ENCODE peak calls at places on chromosomes 2 and 18, in four cellular contexts. C is body of pancreas, K is transverse colon, S is cardiac muscle cell. G is an unnamed sample. For H3K4me1, the result is how much of the 10 kb centered on the place peaks cover.

GRCh38 chr2:138752231-138752956 is 27.8 kb downstream of the NXPH2 start:
- DNase-seq in C (peak), S (no peak), K (no peak), G (no peak)

GRCh38 chr2:181483221-181483620 is 26.0 kb downstream of the ITGA4 start:
- DNase-seq in C (no peak), K (no peak), S (no peak), G (no peak)

GRCh38 chr2:52390651-52391050 is 1358.7 kb upstream of the NRXN1 start:
- DNase-seq in C (no peak), S (no peak), K (no peak), G (no peak)

GRCh38 chr2:120308038-120308910 is 37.7 kb upstream of the INHBB start:
- DNase-seq in K (no peak), C (no peak), S (no peak), G (no peak)

GRCh38 chr2:114550895-114551793 is 108.7 kb downstream of the DPP10 start:
- DNase-seq in K (peak), S (peak), C (peak), G (peak)

GRCh38 chr2:45354776-45355175 is 256.3 kb downstream of the SRBD1 start:
- DNase-seq in C (no peak), S (no peak), K (no peak), G (no peak)

GRCh38 chr18:49814147-49814499 is 790 bp upstream of the ACAA2 start:
- DNase-seq in C (peak), S (peak), K (peak), G (peak)

GRCh38 chr18:66900837-66901236 is 296.9 kb upstream of the CDH19 start:
- DNase-seq in K (no peak), C (no peak), S (no peak), G (peak)

GRCh38 chr18:50982086-50982801 is 14.4 kb downstream of the ELAC1 start:
- DNase-seq in S (no peak), K (peak), C (no peak), G (no peak)

GRCh38 chr18:74450626-74451025 is 6.5 kb downstream of the DIPK1C start:
- DNase-seq in S (no peak), K (no peak), C (no peak), G (peak)

GRCh38 chr2:231932985-231933915 is 7.1 kb upstream of the NPPC start:
- DNase-seq in K (no peak), S (no peak), C (no peak), G (no peak)

GRCh38 chr2:10094271-10094814 is 14.1 kb upstream of the CYS1 start:
- DNase-seq in S (no peak), C (no peak), K (no peak), G (no peak)

GRCh38 chr2:150610670-150611279 is 123.3 kb upstream of the RND3 start:
- DNase-seq in K (peak), C (peak), S (peak), G (peak)

GRCh38 chr2:155308367-155309009 is 610.0 kb downstream of the KCNJ3 start:
- DNase-seq in S (no peak), C (no peak), K (no peak), G (peak)

GRCh38 chr18:59514193-59514592 is 155.1 kb upstream of the LMAN1 start:
- DNase-seq in C (peak), S (peak), K (peak), G (no peak)

GRCh38 chr2:88698027-88698413 is 6.5 kb downstream of the RPIA start:
- DNase-seq in S (no peak), C (no peak), K (no peak), G (no peak)

GRCh38 chr18:11004294-11004693 is 145.1 kb downstream of the PIEZO2 start:
- DNase-seq in K (no peak), S (no peak), C (no peak), G (no peak)

GRCh38 chr2:51483720-51484119 is 451.8 kb upstream of the NRXN1 start:
- DNase-seq in K (no peak), S (no peak), C (no peak), G (no peak)

GRCh38 chr2:215188078-215188477 is 49.7 kb upstream of the ABCA12 start:
- DNase-seq in S (no peak), C (no peak), K (no peak), G (no peak)

GRCh38 chr18:31041346-31042067 is 1.0 kb downstream of the DSC3 start:
- DNase-seq in S (peak), K (peak), C (peak), G (peak)

GRCh38 chr2:140270229-140270628 is 1490.0 kb upstream of the NXPH2 start:
- DNase-seq in K (no peak), C (no peak), S (no peak), G (no peak)

GRCh38 chr18:42675810-42676209 is 439.7 kb downstream of the RIT2 start:
- DNase-seq in K (no peak), C (no peak), S (no peak), G (no peak)

GRCh38 chr2:11578081-11578948 is 44.5 kb downstream of the GREB1 start:
- DNase-seq in K (no peak), S (no peak), C (no peak), G (no peak)

GRCh38 chr18:77088977-77089795 is 43.4 kb downstream of the MBP start:
- DNase-seq in C (peak), K (no peak), S (no peak), G (no peak)

GRCh38 chr2:238135601-238136150 is 2.8 kb upstream of the KLHL30 start:
- DNase-seq in K (no peak), C (no peak), S (no peak), G (no peak)

GRCh38 chr2:127826047-127826446 is 15.1 kb upstream of the WDR33 start:
- DNase-seq in C (no peak), K (no peak), S (no peak), G (no peak)

GRCh38 chr2:222594679-222595078 is 61.2 kb downstream of the FARSB start:
- DNase-seq in K (peak), S (no peak), C (no peak), G (peak)

GRCh38 chr2:110101280-110101844 is 14.3 kb downstream of the MALL start:
- DNase-seq in C (peak), K (peak), S (no peak), G (peak)

GRCh38 chr2:74821177-74822124 is 12.5 kb upstream of the HK2 start:
- DNase-seq in K (no peak), C (no peak), S (no peak), G (no peak)

GRCh38 chr18:3266062-3266608 is 4.2 kb downstream of the MYL12B start:
- DNase-seq in C (no peak), K (no peak), S (no peak), G (no peak)
- H3K4me1 ChIP-seq in C (half or more), K (under half), S (under half), G (under half)

GRCh38 chr2:200405599-200406298 is 99.3 kb downstream of the SPATS2L start:
- DNase-seq in K (peak), S (no peak), C (peak), G (peak)

GRCh38 chr2:200408428-200409311 is 101.2 kb downstream of the KCTD18 start:
- DNase-seq in S (no peak), C (no peak), K (peak), G (peak)

GRCh38 chr2:200403794-200404193 is 97.3 kb downstream of the SPATS2L start:
- DNase-seq in C (no peak), K (no peak), S (no peak), G (no peak)

GRCh38 chr2:200406379-200406778 is 99.9 kb downstream of the SPATS2L start:
- DNase-seq in K (no peak), S (no peak), C (no peak), G (peak)

GRCh38 chr2:200404615-200405014 is 98.1 kb downstream of the SPATS2L start:
- DNase-seq in C (no peak), S (no peak), K (no peak), G (no peak)
- H3K4me1 ChIP-seq in C (under half), S (under half), K (under half), G (under half)

GRCh38 chr2:28583899-28584553 is 88.2 kb downstream of the PLB1 start:
- DNase-seq in K (peak), S (no peak), C (peak), G (peak)
- H3K4me1 ChIP-seq in K (under half), S (under half), C (under half), G (under half)

DNA sequence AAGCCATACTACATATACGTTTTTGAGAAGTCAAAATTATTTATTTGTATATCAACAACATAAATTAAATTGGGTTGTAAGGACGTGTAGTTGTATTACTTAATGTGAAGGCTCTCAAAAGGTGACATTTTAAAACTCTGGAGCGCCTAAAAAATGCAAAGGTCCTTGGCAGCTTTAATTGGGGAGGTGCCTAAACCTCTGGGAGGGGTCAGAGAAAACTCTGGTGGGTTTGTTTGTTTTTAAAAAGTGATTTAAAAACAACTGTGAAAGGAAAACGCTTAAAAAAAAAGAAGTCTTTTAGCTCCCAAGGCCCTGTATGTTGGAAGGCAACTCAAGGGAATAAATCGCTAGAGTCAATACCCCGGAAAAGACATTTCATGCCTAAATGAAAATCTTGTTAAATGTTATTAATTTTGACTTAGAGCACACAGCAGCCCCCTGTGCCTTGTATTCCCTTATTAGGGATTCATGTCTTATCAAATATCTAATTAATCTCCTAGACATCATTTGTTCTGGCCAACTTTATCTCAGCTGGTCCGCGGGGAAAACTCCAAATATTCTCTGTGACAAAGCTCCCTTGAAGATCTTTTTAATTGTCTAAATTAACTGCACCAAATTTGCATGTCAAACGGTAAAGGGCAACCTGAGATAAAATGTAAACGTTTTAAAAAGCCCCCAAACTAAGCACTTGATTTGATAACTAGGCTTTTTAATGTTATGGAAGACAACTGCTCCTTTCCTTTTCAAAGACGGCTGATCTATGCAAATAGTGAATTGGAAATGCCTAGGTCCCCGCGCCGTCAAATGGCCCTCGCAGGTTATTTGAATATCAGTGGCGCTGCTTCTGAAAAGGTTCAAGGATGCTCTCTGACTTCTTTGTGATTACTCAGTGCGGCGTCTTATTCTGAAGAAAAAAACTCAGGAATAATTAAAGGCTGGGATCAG is 4.1 kb downstream of the SP9 start:
- DNase-seq in C (no peak), S (no peak), K (no peak), G (no peak)
- H3K4me1 ChIP-seq in C (half or more), S (under half), K (under half), G (under half)

GRCh38 chr2:159322419-159322818 is 35.9 kb upstream of the WDSUB1 start:
- DNase-seq in C (no peak), K (no peak), S (no peak), G (no peak)

DNA sequence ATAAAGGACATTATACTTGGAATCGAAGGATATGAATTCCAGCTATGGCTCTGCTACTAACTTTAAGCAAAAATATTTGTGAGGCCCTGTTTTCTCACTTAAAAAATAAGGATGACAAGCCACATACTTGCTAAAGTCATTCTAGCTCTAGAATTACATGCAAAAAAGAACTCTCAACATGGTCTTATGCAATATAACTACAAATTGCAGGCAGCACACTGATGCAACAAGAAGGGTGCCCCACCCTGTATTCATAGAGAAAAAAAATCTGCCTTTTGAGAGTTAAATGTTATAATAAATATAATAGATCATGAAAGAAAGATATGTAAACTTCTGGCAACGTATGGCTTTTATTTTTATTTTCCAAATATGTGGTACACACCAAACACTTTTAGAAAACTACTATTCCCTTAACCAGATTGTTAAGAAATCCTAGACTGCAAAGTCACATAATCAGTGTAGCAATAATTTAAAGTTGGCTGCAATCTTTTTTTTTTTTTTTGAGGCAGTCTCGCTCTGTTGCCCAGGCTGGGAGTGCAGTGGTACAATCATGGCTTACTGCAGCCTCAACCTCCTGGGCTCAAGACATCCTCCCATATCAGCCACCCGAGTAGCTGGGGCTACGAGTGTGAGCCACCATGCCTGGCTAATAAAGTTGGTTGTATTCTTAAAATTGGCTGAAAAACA is 40.2 kb upstream of the WDSUB1 start:
- DNase-seq in C (no peak), K (no peak), S (no peak), G (no peak)
- H3K4me1 ChIP-seq in C (under half), K (under half), S (under half), G (under half)

GRCh38 chr2:46974659-46975058 is 59.1 kb upstream of the MCFD2 start:
- DNase-seq in C (no peak), K (no peak), S (no peak), G (no peak)
- H3K4me1 ChIP-seq in C (under half), K (under half), S (under half), G (under half)

GRCh38 chr2:102002229-102002628 is 10.5 kb downstream of the IL1R2 start:
- DNase-seq in S (no peak), K (no peak), C (no peak), G (no peak)

GRCh38 chr2:102003696-102004095 is 11.9 kb downstream of the IL1R2 start:
- DNase-seq in C (no peak), K (no peak), S (no peak), G (no peak)

GRCh38 chr2:102000012-102000411 is 8.3 kb downstream of the IL1R2 start:
- DNase-seq in S (no peak), K (no peak), C (no peak), G (no peak)

GRCh38 chr2:102000813-102001766 is 9.3 kb downstream of the IL1R2 start:
- DNase-seq in C (no peak), K (no peak), S (no peak), G (no peak)

GRCh38 chr2:102001767-102002142 is 10.0 kb downstream of the IL1R2 start:
- DNase-seq in S (no peak), K (no peak), C (no peak), G (no peak)
- H3K4me1 ChIP-seq in S (under half), K (under half), C (under half), G (under half)

DNA sequence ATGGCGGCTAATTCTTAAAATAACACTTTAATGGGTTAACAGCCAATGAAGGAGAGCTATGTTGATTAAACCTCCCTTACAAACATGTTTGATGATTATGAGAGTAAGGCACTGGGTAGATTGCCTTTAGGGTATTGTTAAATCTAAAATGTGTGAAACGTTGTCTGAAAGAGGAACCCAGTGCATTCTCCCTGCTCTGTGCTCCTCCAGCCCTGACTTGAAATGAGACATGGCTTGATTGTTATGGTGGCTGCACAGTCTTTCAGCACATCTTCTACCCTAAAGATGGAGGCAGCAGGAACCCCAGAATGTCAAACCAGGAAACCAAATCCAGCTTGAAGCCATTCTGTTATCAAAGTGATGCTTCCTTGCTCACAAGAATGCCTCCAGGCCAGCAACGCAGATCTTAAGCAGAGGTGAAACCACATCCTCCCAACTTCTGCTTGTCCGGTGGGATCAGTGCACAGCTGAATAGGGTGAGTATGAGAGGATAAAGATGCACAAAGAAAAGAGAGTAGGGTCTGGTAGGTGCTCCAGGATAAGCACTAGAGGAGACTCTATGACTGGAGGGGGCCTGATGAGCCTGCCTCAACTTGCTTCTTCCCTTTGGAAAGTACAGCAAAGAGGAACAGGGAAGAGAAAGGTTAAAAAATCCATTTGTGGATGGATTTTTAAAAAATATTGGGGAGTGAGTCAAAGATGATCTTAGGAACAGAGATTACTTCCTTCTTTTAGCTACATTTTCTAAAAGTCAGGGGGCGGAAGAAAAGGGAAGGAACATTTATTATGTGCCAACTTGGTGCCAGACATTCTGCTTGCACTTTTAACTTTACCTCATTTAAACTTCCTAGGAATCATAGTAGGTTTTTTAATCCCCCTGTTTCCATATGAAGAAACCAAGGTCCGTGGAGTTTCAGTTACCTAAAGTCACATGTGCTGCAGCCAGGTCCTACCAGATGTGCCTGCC is 523.0 kb downstream of the TXNL1 start:
- DNase-seq in S (no peak), K (no peak), C (no peak), G (no peak)
- H3K4me1 ChIP-seq in S (under half), K (under half), C (under half), G (under half)

GRCh38 chr2:172887280-172887679 is 151.6 kb downstream of the RAPGEF4 start:
- DNase-seq in K (no peak), C (no peak), S (no peak), G (no peak)
- H3K4me1 ChIP-seq in K (under half), C (under half), S (under half), G (under half)